ENCODE peak calls at places on chromosomes 5 and 9, in eight cellular contexts. N is occipital lobe, K is T-helper 1 cell, W is OCI-M1, R is fibroblast of pulmonary artery, J is NT2/D1, L is RCC 7860, I is NCI-H1092. B is an unnamed sample.

GRCh38 chr9:93475108-93475507 is 21.7 kb upstream of the FAM120AOS start:
- DNase-seq in I (no peak), W (no peak), J (no peak), L (no peak), K (no peak), R (no peak), N (no peak), B (no peak)

GRCh38 chr5:141529002-141529401 is 40.1 kb downstream of the PCDHGC5 start:
- DNase-seq in W (no peak), J (no peak), L (no peak), I (no peak), N (no peak), K (no peak), R (peak; percentile 67), B (no peak)

GRCh38 chr5:176609724-176610429 is at the start of gene GPRIN1:
- DNase-seq in J (peak; percentile 44), N (peak; percentile 30), R (peak; percentile 52), W (peak; percentile 76), K (peak; percentile 17), I (peak; percentile 61), L (peak; percentile 20), B (peak; percentile 54)

GRCh38 chr9:129023036-129023907 is 4.9 kb downstream of the SH3GLB2 start:
- DNase-seq in J (no peak), K (no peak), I (no peak), L (peak; percentile 85), W (peak; percentile 50), R (peak; percentile 62), N (no peak), B (no peak)

GRCh38 chr5:74310386-74310785 is 330.1 kb downstream of the ENC1 start:
- DNase-seq in K (no peak), J (no peak), I (no peak), L (peak; percentile 16), N (no peak), W (no peak), R (no peak), B (no peak)

GRCh38 chr5:71601222-71602026 is 14.3 kb downstream of the MCCC2 start:
- DNase-seq in K (peak; percentile 50), L (peak; percentile 62), R (peak; percentile 95), J (peak; percentile 35), W (peak; percentile 72), N (no peak), I (no peak), B (no peak)

GRCh38 chr9:137296214-137297059 is 5.6 kb downstream of the NRARP start:
- DNase-seq in K (no peak), I (no peak), R (peak; percentile 91), N (no peak), J (no peak), L (no peak), W (no peak), B (no peak)

GRCh38 chr5:64339776-64340175 is 166.0 kb upstream of the RGS7BP start:
- DNase-seq in I (no peak), K (no peak), N (no peak), L (no peak), W (no peak), J (no peak), R (no peak), B (no peak)

GRCh38 chr9:76756273-76756650 is 8.0 kb upstream of the PCA3 start:
- DNase-seq in R (peak; percentile 38), N (no peak), L (no peak), K (no peak), J (peak; percentile 16), W (peak; percentile 61), I (peak; percentile 66), B (peak; percentile 33)

GRCh38 chr5:86807046-86807712 is 189.4 kb downstream of the COX7C start:
- DNase-seq in N (no peak), L (no peak), R (no peak), K (no peak), J (no peak), W (peak; percentile 11), I (no peak), B (no peak)

B was measured in anterior cingulate cortex.